ENCODE peak calls at places on chromosome 19, in nine cellular contexts. One of them, this sample, is unnamed.

GRCh38 chr19:42693760-42694350 is 46.4 kb downstream of the PSG3 start:
- DNase-seq in breast epithelium: no peak
- DNase-seq in gastrocnemius medialis: no peak
- DNase-seq in uterus: no peak
- DNase-seq in transverse colon: no peak
- DNase-seq in esophagus squamous epithelium: no peak
- DNase-seq in vagina: no peak
- DNase-seq in adrenal gland: no peak
- DNase-seq in body of pancreas: peak; percentile 37
- DNase-seq in this sample: no peak

GRCh38 chr19:18414504-18415176 is 4.6 kb upstream of the SSBP4 start:
- DNase-seq in breast epithelium: no peak
- DNase-seq in gastrocnemius medialis: no peak
- DNase-seq in uterus: peak; percentile 60
- DNase-seq in transverse colon: no peak
- DNase-seq in esophagus squamous epithelium: no peak
- DNase-seq in vagina: no peak
- DNase-seq in adrenal gland: peak; percentile 63
- DNase-seq in body of pancreas: no peak
- DNase-seq in this sample: peak; percentile 39

GRCh38 chr19:23996549-23996948 is 81.9 kb downstream of the ZNF726 start:
- DNase-seq in breast epithelium: no peak
- DNase-seq in gastrocnemius medialis: no peak
- DNase-seq in uterus: no peak
- DNase-seq in transverse colon: no peak
- DNase-seq in esophagus squamous epithelium: no peak
- DNase-seq in vagina: no peak
- DNase-seq in adrenal gland: no peak
- DNase-seq in body of pancreas: no peak
- DNase-seq in this sample: no peak

GRCh38 chr19:1608414-1609391 is 3.4 kb upstream of the UQCR11 start:
- DNase-seq in breast epithelium: no peak
- DNase-seq in gastrocnemius medialis: no peak
- DNase-seq in uterus: no peak
- DNase-seq in transverse colon: no peak
- DNase-seq in esophagus squamous epithelium: no peak
- DNase-seq in vagina: no peak
- DNase-seq in adrenal gland: no peak
- DNase-seq in body of pancreas: no peak
- DNase-seq in this sample: no peak

GRCh38 chr19:44988896-44989563 is 12.2 kb upstream of the RELB start:
- DNase-seq in breast epithelium: no peak
- DNase-seq in gastrocnemius medialis: no peak
- DNase-seq in uterus: peak; percentile 58
- DNase-seq in transverse colon: peak; percentile 80
- DNase-seq in esophagus squamous epithelium: no peak
- DNase-seq in vagina: no peak
- DNase-seq in adrenal gland: peak; percentile 89
- DNase-seq in body of pancreas: peak; percentile 67
- DNase-seq in this sample: peak; percentile 55

GRCh38 chr19:18951721-18952281 is 10.8 kb upstream of the HOMER3 start:
- DNase-seq in breast epithelium: no peak
- DNase-seq in gastrocnemius medialis: no peak
- DNase-seq in uterus: no peak
- DNase-seq in transverse colon: no peak
- DNase-seq in esophagus squamous epithelium: no peak
- DNase-seq in vagina: no peak
- DNase-seq in adrenal gland: no peak
- DNase-seq in body of pancreas: no peak
- DNase-seq in this sample: no peak

GRCh38 chr19:48168689-48169088 is 1.5 kb downstream of the LIG1 start:
- DNase-seq in breast epithelium: no peak
- DNase-seq in gastrocnemius medialis: no peak
- DNase-seq in uterus: no peak
- DNase-seq in transverse colon: no peak
- DNase-seq in esophagus squamous epithelium: no peak
- DNase-seq in vagina: no peak
- DNase-seq in adrenal gland: no peak
- DNase-seq in body of pancreas: no peak
- DNase-seq in this sample: no peak

GRCh38 chr19:8308891-8309291 is 733 bp upstream of the CD320 start:
- DNase-seq in breast epithelium: no peak
- DNase-seq in gastrocnemius medialis: no peak
- DNase-seq in uterus: peak; percentile 14
- DNase-seq in transverse colon: no peak
- DNase-seq in esophagus squamous epithelium: no peak
- DNase-seq in vagina: no peak
- DNase-seq in adrenal gland: peak; percentile 52
- DNase-seq in body of pancreas: peak; percentile 7
- DNase-seq in this sample: no peak

GRCh38 chr19:14412436-14413071 is 6.6 kb downstream of the DDX39A start:
- DNase-seq in breast epithelium: no peak
- DNase-seq in gastrocnemius medialis: no peak
- DNase-seq in uterus: no peak
- DNase-seq in transverse colon: no peak
- DNase-seq in esophagus squamous epithelium: no peak
- DNase-seq in vagina: no peak
- DNase-seq in adrenal gland: no peak
- DNase-seq in body of pancreas: no peak
- DNase-seq in this sample: no peak

GRCh38 chr19:44061038-44061437 is 9.2 kb downstream of the ZNF223 start:
- DNase-seq in breast epithelium: no peak
- DNase-seq in gastrocnemius medialis: no peak
- DNase-seq in uterus: no peak
- DNase-seq in transverse colon: no peak
- DNase-seq in esophagus squamous epithelium: no peak
- DNase-seq in vagina: no peak
- DNase-seq in adrenal gland: no peak
- DNase-seq in body of pancreas: no peak
- DNase-seq in this sample: no peak

DNA sequence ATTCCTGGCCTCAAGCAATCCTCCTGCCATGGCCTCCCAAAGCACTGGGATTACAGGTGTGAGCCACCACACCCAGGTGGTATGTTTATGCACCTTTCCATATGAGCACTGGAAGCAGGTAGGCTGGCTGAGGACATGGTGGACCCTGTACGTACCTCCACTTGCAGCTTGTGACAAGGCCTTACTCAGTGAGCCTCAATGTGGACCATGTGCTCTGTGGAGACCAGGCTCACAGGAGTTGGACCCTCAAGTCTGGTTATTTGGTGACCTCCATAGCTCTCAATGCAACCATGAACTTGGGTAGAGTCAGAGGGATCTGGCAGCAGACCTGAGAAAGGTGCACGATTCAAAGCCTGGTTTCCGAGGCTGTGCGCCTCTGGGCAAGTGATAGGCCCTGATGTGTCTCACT is 5.5 kb downstream of the ACP4 start:
- DNase-seq in breast epithelium: no peak
- DNase-seq in gastrocnemius medialis: no peak
- DNase-seq in uterus: no peak
- DNase-seq in transverse colon: no peak
- DNase-seq in esophagus squamous epithelium: no peak
- DNase-seq in vagina: no peak
- DNase-seq in adrenal gland: no peak
- DNase-seq in body of pancreas: no peak
- DNase-seq in this sample: no peak
- TF ChIP-seq POLR2A in breast epithelium: no peak
- TF ChIP-seq POLR2A in gastrocnemius medialis: no peak
- TF ChIP-seq POLR2A in uterus: no peak
- TF ChIP-seq POLR2A in transverse colon: no peak
- TF ChIP-seq POLR2A in esophagus squamous epithelium: no peak
- TF ChIP-seq POLR2A in vagina: no peak
- TF ChIP-seq POLR2A in adrenal gland: no peak
- TF ChIP-seq POLR2A in body of pancreas: no peak
- TF ChIP-seq POLR2A in this sample: no peak

DNA sequence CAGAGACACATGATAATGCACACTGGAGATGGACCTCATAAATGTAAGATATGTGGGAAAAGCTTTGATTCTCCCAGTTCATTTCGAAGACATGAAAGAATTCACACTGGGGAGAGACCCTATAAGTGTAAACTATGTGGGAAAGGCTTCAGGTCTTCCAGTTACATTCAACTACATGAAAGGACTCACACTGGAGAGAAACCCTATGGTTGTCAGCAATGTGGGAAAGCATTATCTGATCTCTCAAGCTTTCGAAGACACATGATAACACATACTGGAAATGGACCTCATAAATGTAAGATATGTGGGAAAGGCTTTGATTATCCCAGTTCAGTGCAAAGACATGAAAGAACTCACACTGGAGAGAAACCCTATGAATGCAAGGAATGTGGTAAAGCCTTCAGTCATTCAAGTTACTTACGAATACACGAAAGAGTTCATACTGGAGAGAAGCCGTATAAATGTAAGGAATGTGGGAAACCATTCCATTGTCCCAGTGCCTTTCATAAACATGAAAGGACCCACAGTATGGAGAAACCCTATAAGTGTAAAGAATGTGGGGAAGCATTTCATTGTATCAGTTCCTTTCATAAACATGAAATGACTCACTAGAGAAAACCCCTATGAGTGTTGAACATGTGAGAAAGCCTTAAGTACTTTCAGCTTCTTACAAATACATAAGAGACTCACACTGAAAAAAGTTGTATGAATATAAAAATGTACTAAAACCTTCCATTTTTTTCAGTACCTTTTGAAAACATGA is 14.7 kb downstream of the ZNF441 start:
- DNase-seq in breast epithelium: no peak
- DNase-seq in gastrocnemius medialis: no peak
- DNase-seq in uterus: no peak
- DNase-seq in transverse colon: no peak
- DNase-seq in esophagus squamous epithelium: no peak
- DNase-seq in vagina: no peak
- DNase-seq in adrenal gland: no peak
- DNase-seq in body of pancreas: no peak
- DNase-seq in this sample: no peak
- H3K9me3 ChIP-seq in breast epithelium: peaks cover 81% of the 10 kb centered on the region
- H3K9me3 ChIP-seq in gastrocnemius medialis: peaks cover 7% of the 10 kb centered on the region
- H3K9me3 ChIP-seq in uterus: peaks cover 6% of the 10 kb centered on the region
- H3K9me3 ChIP-seq in transverse colon: peaks cover 44% of the 10 kb centered on the region
- H3K9me3 ChIP-seq in esophagus squamous epithelium: peaks cover 83% of the 10 kb centered on the region
- H3K9me3 ChIP-seq in vagina: peaks cover 68% of the 10 kb centered on the region
- H3K9me3 ChIP-seq in adrenal gland: peaks cover 23% of the 10 kb centered on the region
- H3K9me3 ChIP-seq in body of pancreas: peaks cover 70% of the 10 kb centered on the region
- H3K9me3 ChIP-seq in this sample: no peaks in the 10 kb centered on the region

DNA sequence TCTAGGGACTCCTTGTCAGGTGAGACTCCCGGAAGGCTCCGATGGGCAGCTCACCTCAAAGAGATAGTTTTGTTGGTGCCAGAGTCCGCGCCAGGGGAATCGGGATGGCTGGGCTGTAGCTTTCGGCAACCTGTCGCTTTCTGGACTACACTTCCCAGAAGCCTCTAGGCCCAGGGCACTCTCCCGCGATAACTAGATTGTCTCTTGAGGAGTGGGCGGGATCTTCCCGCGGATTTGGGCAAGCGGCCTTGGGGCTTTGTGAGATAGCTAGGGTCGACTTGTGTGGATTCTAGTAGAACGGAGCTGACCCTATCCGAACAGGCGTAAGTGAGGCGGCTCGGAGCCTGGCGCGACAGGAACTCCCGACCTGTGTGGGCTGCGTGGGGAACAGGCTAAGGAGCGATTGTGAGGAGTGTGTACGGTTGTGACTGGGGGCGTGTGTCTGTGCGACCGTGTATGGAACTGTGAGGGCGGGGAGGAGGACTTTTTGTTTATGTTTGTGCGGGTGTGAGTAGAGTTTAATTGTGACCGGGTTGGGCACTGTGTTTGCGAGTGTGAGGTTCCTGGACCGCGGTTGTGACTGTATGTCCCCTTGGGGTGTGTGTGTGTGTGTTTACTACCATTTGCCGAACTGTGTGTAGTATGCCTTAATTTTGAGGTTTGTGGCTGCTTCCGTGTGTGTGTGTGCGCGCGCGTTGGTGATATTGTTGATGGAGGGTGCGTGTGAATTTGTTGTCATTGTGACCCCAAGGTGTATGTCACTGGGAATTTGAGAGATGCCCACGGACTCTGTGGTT is at the start of gene ZNF345:
- DNase-seq in breast epithelium: peak; percentile 91
- DNase-seq in gastrocnemius medialis: peak; percentile 85
- DNase-seq in uterus: peak; percentile 93
- DNase-seq in transverse colon: peak; percentile 90
- DNase-seq in esophagus squamous epithelium: peak; percentile 67
- DNase-seq in vagina: peak; percentile 92
- DNase-seq in adrenal gland: peak; percentile 98
- DNase-seq in body of pancreas: peak; percentile 91
- DNase-seq in this sample: peak; percentile 94
- TF ChIP-seq POLR2A in breast epithelium: peak; percentile 32
- TF ChIP-seq POLR2A in gastrocnemius medialis: peak; percentile 22
- TF ChIP-seq POLR2A in uterus: peak; percentile 12
- TF ChIP-seq POLR2A in transverse colon: peak; percentile 44
- TF ChIP-seq POLR2A in esophagus squamous epithelium: no peak
- TF ChIP-seq POLR2A in vagina: no peak
- TF ChIP-seq POLR2A in adrenal gland: peak; percentile 43
- TF ChIP-seq POLR2A in body of pancreas: no peak
- TF ChIP-seq POLR2A in this sample: peak; percentile 47

GRCh38 chr19:2853015-2853606 is 11.8 kb downstream of the ZNF555 start:
- DNase-seq in breast epithelium: no peak
- DNase-seq in gastrocnemius medialis: no peak
- DNase-seq in uterus: no peak
- DNase-seq in transverse colon: no peak
- DNase-seq in esophagus squamous epithelium: no peak
- DNase-seq in vagina: no peak
- DNase-seq in adrenal gland: no peak
- DNase-seq in body of pancreas: no peak
- DNase-seq in this sample: no peak

GRCh38 chr19:2852598-2852997 is 11.3 kb downstream of the ZNF555 start:
- DNase-seq in breast epithelium: no peak
- DNase-seq in gastrocnemius medialis: no peak
- DNase-seq in uterus: no peak
- DNase-seq in transverse colon: no peak
- DNase-seq in esophagus squamous epithelium: no peak
- DNase-seq in vagina: no peak
- DNase-seq in adrenal gland: no peak
- DNase-seq in body of pancreas: no peak
- DNase-seq in this sample: no peak

GRCh38 chr19:2858864-2859263 is 8.3 kb upstream of the ZNF556 start:
- DNase-seq in breast epithelium: no peak
- DNase-seq in gastrocnemius medialis: no peak
- DNase-seq in uterus: no peak
- DNase-seq in transverse colon: no peak
- DNase-seq in esophagus squamous epithelium: no peak
- DNase-seq in vagina: no peak
- DNase-seq in adrenal gland: no peak
- DNase-seq in body of pancreas: no peak
- DNase-seq in this sample: no peak

GRCh38 chr19:2856457-2857055 is 10.6 kb upstream of the ZNF556 start:
- DNase-seq in breast epithelium: no peak
- DNase-seq in gastrocnemius medialis: no peak
- DNase-seq in uterus: no peak
- DNase-seq in transverse colon: no peak
- DNase-seq in esophagus squamous epithelium: no peak
- DNase-seq in vagina: no peak
- DNase-seq in adrenal gland: no peak
- DNase-seq in body of pancreas: no peak
- DNase-seq in this sample: no peak

DNA sequence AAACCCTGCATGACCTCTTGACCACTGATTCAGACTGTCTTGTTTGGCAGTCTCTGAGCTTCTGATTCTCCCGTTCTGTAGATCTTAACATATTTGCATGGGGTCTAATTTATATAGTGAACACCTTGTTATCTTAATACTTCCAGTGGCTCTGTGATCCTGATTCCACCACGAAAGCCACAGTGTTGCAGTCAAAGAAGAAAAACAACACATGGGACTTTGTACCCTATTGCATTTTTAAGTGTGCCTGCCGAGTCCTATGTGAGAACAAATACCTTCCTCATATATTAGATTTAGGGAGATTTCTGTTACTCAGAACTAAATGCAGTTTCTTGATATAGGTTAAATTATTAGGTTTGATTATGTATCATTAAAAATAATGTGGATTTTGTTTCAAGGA is 12.3 kb upstream of the ZNF556 start:
- DNase-seq in breast epithelium: no peak
- DNase-seq in gastrocnemius medialis: no peak
- DNase-seq in uterus: no peak
- DNase-seq in transverse colon: no peak
- DNase-seq in esophagus squamous epithelium: no peak
- DNase-seq in vagina: no peak
- DNase-seq in adrenal gland: no peak
- DNase-seq in body of pancreas: no peak
- DNase-seq in this sample: no peak
- H3K9me3 ChIP-seq in breast epithelium: peaks cover 90% of the 10 kb centered on the region
- H3K9me3 ChIP-seq in gastrocnemius medialis: no peaks in the 10 kb centered on the region
- H3K9me3 ChIP-seq in uterus: no peaks in the 10 kb centered on the region
- H3K9me3 ChIP-seq in transverse colon: peaks cover 62% of the 10 kb centered on the region
- H3K9me3 ChIP-seq in esophagus squamous epithelium: peaks cover 56% of the 10 kb centered on the region
- H3K9me3 ChIP-seq in vagina: peaks cover 55% of the 10 kb centered on the region
- H3K9me3 ChIP-seq in adrenal gland: peaks cover 8% of the 10 kb centered on the region
- H3K9me3 ChIP-seq in body of pancreas: peaks cover 42% of the 10 kb centered on the region
- H3K9me3 ChIP-seq in this sample: no peaks in the 10 kb centered on the region

This sample was measured in heart left ventricle.